ENCODE peak calls at places on chromosomes 5 and 9, in eight cellular contexts. E, A, P, Z, K, R, O and Y are unnamed samples.

GRCh38 chr5:2375291-2375690 is 376.2 kb downstream of the IRX2 start:
- DNase-seq in R (no peak), A (no peak), P (no peak), K (no peak), Z (no peak), E (no peak), O (no peak), Y (no peak)

GRCh38 chr5:43728581-43728980 is 125.6 kb downstream of the NNT start:
- DNase-seq in R (no peak), O (no peak), E (no peak), K (no peak), Z (no peak), A (no peak), P (no peak), Y (no peak)

GRCh38 chr9:126650830-126651341 is 37.2 kb downstream of the LMX1B start:
- DNase-seq in E (no peak), P (no peak), R (no peak), A (no peak), O (no peak), Z (no peak), K (no peak), Y (no peak)

GRCh38 chr5:57841671-57842375 is 359.2 kb upstream of the ACTBL2 start:
- DNase-seq in O (peak; percentile 90), K (no peak), E (no peak), Z (no peak), R (peak; percentile 13), A (peak; percentile 92), P (no peak), Y (no peak)

GRCh38 chr5:151123897-151124751 is 33.5 kb downstream of the ANXA6 start:
- DNase-seq in P (peak; percentile 57), A (no peak), O (peak; percentile 22), E (no peak), K (no peak), Z (peak; percentile 85), R (no peak), Y (peak; percentile 84)

GRCh38 chr9:77156646-77157371 is 20.5 kb upstream of the VPS13A start:
- DNase-seq in K (no peak), P (no peak), O (no peak), E (no peak), R (no peak), A (no peak), Z (no peak), Y (no peak)

GRCh38 chr9:130891699-130892502 is 4.7 kb downstream of the QRFP start:
- DNase-seq in K (no peak), E (peak; percentile 47), Z (no peak), R (no peak), A (no peak), O (no peak), P (no peak), Y (no peak)

GRCh38 chr5:112390327-112390726 is 28.8 kb downstream of the EPB41L4A start:
- DNase-seq in E (no peak), O (no peak), A (no peak), R (peak; percentile 16), Z (peak; percentile 58), K (no peak), P (no peak), Y (no peak)

GRCh38 chr9:120608421-120608820 is 28.5 kb upstream of the CDK5RAP2 start:
- DNase-seq in P (no peak), R (no peak), A (no peak), E (no peak), O (no peak), Z (no peak), K (no peak), Y (no peak)

GRCh38 chr9:136312436-136312835 is 8.5 kb upstream of the CCDC187 start:
- DNase-seq in K (peak; percentile 28), O (peak; percentile 53), A (no peak), E (peak; percentile 55), Z (peak; percentile 54), R (no peak), P (no peak), Y (peak; percentile 81)

GRCh38 chr9:134421888-134422287 is 95.6 kb downstream of the RXRA start:
- DNase-seq in O (no peak), R (no peak), P (no peak), Z (no peak), K (no peak), E (no peak), A (no peak), Y (no peak)

GRCh38 chr9:14021871-14022525 is 291.9 kb downstream of the NFIB start:
- DNase-seq in A (no peak), K (no peak), P (no peak), O (peak; percentile 80), E (no peak), R (no peak), Z (no peak), Y (no peak)

GRCh38 chr9:82333671-82334070 is 345.1 kb downstream of the SPATA31D1 start:
- DNase-seq in R (no peak), A (no peak), K (no peak), P (no peak), E (no peak), O (no peak), Z (no peak), Y (no peak)

GRCh38 chr9:130918870-130919558 is 20.0 kb downstream of the FIBCD1 start:
- DNase-seq in Z (no peak), P (no peak), A (no peak), O (no peak), R (no peak), K (no peak), E (no peak), Y (no peak)

DNA sequence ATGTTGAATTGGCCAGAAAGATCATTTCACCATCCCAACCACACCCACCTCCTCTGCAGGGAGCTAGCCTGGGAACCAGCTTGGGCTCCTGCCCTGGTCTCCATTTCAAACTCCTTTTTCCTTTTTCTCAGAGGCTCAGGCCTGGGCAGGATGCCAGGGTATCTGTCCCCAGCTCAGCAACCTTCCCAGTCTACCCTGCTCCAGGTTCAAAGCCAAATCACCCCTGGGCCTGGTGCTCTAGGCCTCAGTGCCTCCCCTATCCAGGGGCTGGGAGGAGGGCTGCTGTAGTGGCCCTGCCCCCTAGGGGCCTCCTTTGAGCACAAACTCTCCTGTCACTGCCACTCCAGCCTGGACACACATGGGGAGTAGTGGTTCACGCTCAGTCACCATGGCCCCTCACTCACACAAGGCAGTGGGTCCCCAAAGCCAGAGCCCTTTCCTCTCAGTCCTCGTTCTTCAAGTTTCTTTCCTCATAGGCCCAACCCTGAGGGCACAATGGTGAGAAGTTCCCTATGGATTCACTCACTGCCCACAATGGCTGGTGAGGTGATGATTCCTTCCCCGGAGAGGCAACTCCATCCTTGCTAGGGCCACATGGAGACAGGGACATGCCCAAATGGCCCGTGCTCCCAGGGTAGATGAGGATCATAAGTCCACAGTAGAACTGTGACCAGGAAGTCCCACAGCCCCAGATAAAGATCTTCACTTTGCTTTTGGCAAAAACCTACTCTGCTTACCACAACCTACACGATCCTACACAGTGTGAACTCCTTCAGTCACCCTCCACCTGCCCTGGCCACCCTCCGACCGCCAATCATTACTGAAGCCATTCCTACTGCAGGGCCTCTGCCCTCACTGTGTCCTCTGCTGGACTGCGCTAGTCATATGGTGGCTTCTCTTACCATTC is 1.6 kb upstream of the ST6GALNAC4 start:
- DNase-seq in R (no peak), O (peak; percentile 55), K (no peak), A (no peak), E (no peak), P (no peak), Z (no peak), Y (no peak)
- TF ChIP-seq CTCF in R (peak; percentile 8), O (no peak), K (no peak), A (peak; percentile 6), E (no peak), P (peak; percentile 25), Z (no peak), Y (peak; percentile 47)

GRCh38 chr5:15993934-15994333 is 185.7 kb downstream of the MARCHF11 start:
- DNase-seq in P (no peak), A (no peak), O (peak; percentile 24), R (no peak), K (no peak), E (no peak), Z (no peak), Y (no peak)

GRCh38 chr5:15991586-15991985 is 188.0 kb downstream of the MARCHF11 start:
- DNase-seq in A (no peak), O (no peak), P (no peak), K (no peak), E (no peak), R (no peak), Z (no peak), Y (no peak)

GRCh38 chr5:15993334-15993733 is 186.3 kb downstream of the MARCHF11 start:
- DNase-seq in A (no peak), K (no peak), R (no peak), O (peak; percentile 41), E (no peak), P (no peak), Z (no peak), Y (no peak)

GRCh38 chr5:15995206-15996052 is 184.2 kb downstream of the MARCHF11 start:
- DNase-seq in A (no peak), P (no peak), E (no peak), O (peak; percentile 64), Z (no peak), K (no peak), R (peak; percentile 6), Y (no peak)

DNA sequence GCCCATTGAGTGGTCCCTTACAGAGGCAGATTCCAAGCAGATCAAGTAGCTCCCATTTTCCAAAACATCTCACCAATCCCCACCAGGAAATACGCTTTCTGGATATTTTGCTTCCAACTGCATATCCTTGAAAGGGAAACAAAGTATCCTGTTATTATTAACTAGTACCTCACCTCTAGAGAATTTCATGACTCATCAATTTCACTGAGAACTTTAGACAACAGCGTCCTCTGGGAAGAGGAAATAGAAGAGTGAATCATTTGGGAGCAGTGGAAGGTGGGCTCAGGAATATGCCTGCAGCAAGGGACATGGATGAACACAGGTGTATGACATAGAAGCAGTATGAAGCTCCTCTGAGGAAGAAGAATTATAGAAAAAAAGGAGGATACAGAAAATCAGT is 186.7 kb downstream of the MARCHF11 start:
- DNase-seq in A (no peak), O (peak; percentile 59), E (no peak), K (no peak), P (no peak), Z (no peak), R (no peak), Y (no peak)
- TF ChIP-seq CTCF in A (peak; percentile 19), O (peak; percentile 23), E (no peak), K (no peak), P (no peak), Z (no peak), R (no peak), Y (no peak)

DNA sequence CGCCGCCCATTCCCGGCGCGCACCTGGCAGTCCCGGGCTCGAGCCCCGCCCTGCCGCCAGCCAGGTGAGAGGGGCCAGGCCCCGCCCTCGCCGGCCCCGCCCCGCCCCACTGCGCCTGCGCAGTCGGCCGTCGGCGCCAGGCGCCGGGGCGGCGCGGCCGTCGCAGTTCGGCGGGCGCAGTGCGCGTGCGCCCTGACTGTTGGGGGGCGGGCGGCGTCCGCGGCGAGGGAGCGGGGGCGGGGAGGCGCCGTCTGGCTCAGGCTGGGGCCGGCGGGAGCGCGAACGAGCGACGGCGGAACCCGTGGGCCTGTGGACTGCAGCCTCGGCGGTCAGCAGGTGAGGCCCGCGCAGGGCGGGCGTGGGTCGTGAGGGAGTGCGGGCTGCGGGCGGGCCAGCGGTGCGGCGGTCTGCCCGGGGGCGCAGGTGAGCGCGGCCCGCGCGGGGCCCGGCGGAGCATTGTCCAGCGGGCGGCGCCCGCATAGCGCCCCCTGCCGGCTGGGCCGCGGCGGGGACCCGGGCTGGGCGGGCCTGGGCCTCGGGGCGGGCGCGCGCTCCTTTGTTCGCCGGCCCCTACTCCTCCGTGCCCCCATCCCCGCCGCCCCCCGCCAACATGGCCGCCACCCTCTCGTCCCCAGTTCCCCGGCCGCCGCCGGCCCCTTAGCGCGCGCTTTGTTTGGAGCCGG is at the start of gene SPIN1:
- DNase-seq in E (peak; percentile 83), K (peak; percentile 85), O (peak; percentile 85), P (peak; percentile 79), A (peak; percentile 75), Z (peak; percentile 84), R (peak; percentile 89), Y (peak; percentile 98)
- TF ChIP-seq CTCF in E (peak; percentile 54), K (no peak), O (no peak), P (peak; percentile 53), A (peak; percentile 89), Z (no peak), R (no peak), Y (peak; percentile 81)

GRCh38 chr5:61277190-61277589 is 54.9 kb upstream of the ZSWIM6 start:
- DNase-seq in P (peak; percentile 20), E (no peak), Z (no peak), O (peak; percentile 69), R (no peak), K (no peak), A (no peak), Y (peak; percentile 29)
- TF ChIP-seq CTCF in P (peak; percentile 57), E (no peak), Z (no peak), O (peak; percentile 45), R (no peak), K (no peak), A (peak; percentile 31), Y (no peak)